ENCODE peak calls at places on chromosomes 2 and 18, in four cellular contexts. One of them, this sample, is unnamed.

GRCh38 chr18:23189768-23190661 is 54.7 kb downstream of the CABLES1 start:
- DNase-seq in brain microvascular endothelial cell: no peak
- DNase-seq in body of pancreas: no peak
- DNase-seq in gastrocnemius medialis: no peak
- DNase-seq in this sample: no peak

GRCh38 chr2:128808462-128809255 is 490.0 kb upstream of the HS6ST1 start:
- DNase-seq in gastrocnemius medialis: peak
- DNase-seq in brain microvascular endothelial cell: peak
- DNase-seq in body of pancreas: no peak
- DNase-seq in this sample: no peak

GRCh38 chr2:54569745-54570296 is 113.7 kb downstream of the SPTBN1 start:
- DNase-seq in body of pancreas: no peak
- DNase-seq in gastrocnemius medialis: no peak
- DNase-seq in brain microvascular endothelial cell: no peak
- DNase-seq in this sample: no peak

GRCh38 chr2:54528311-54528945 is 72.3 kb downstream of the SPTBN1 start:
- DNase-seq in gastrocnemius medialis: no peak
- DNase-seq in brain microvascular endothelial cell: no peak
- DNase-seq in body of pancreas: no peak
- DNase-seq in this sample: no peak

GRCh38 chr18:7370375-7370774 is 139.5 kb downstream of the LRRC30 start:
- DNase-seq in body of pancreas: no peak
- DNase-seq in brain microvascular endothelial cell: no peak
- DNase-seq in gastrocnemius medialis: no peak
- DNase-seq in this sample: no peak

GRCh38 chr2:75211371-75211770 is 12.1 kb upstream of the TACR1 start:
- DNase-seq in gastrocnemius medialis: no peak
- DNase-seq in body of pancreas: no peak
- DNase-seq in brain microvascular endothelial cell: no peak
- DNase-seq in this sample: no peak

GRCh38 chr2:143730155-143730949 is 601.1 kb downstream of the ARHGAP15 start:
- DNase-seq in gastrocnemius medialis: no peak
- DNase-seq in brain microvascular endothelial cell: peak
- DNase-seq in body of pancreas: no peak
- DNase-seq in this sample: no peak

GRCh38 chr2:61431345-61431744 is 39.5 kb downstream of the USP34 start:
- DNase-seq in brain microvascular endothelial cell: no peak
- DNase-seq in gastrocnemius medialis: no peak
- DNase-seq in body of pancreas: no peak
- DNase-seq in this sample: no peak

GRCh38 chr2:134217924-134218323 is 35.9 kb upstream of the MGAT5 start:
- DNase-seq in brain microvascular endothelial cell: no peak
- DNase-seq in body of pancreas: no peak
- DNase-seq in gastrocnemius medialis: no peak
- DNase-seq in this sample: no peak

DNA sequence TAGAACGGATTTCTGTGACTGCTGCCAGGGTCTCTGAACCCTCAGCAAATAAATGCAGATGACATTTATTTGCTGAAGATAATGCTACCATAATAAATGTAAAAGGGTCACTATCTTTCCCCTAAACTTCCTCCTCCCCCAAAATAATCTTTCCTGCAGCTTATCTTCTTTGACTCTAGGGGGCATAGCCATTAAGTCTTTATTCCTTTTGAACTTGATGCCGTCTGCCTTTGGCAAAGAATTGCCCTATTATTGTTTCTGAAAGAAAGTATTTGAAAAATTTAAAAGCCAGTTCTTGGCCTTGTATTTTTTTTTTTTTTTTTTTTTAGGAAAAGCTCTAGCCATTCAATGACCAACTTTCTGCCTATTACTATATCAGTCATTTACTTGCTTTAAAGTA is 63.5 kb upstream of the ACSL3 start:
- DNase-seq in brain microvascular endothelial cell: no peak
- DNase-seq in body of pancreas: no peak
- DNase-seq in gastrocnemius medialis: no peak
- DNase-seq in this sample: no peak
- TF ChIP-seq CTCF in brain microvascular endothelial cell: peak
- TF ChIP-seq CTCF in body of pancreas: peak
- TF ChIP-seq CTCF in gastrocnemius medialis: peak
- TF ChIP-seq CTCF in this sample: no peak

GRCh38 chr2:112692914-112693313 is 27.9 kb upstream of the NT5DC4 start:
- DNase-seq in brain microvascular endothelial cell: no peak
- DNase-seq in body of pancreas: no peak
- DNase-seq in gastrocnemius medialis: no peak
- DNase-seq in this sample: no peak

GRCh38 chr2:112688086-112688880 is 32.5 kb upstream of the NT5DC4 start:
- DNase-seq in body of pancreas: no peak
- DNase-seq in gastrocnemius medialis: no peak
- DNase-seq in brain microvascular endothelial cell: no peak
- DNase-seq in this sample: no peak

GRCh38 chr2:112692496-112692911 is 28.3 kb upstream of the NT5DC4 start:
- DNase-seq in gastrocnemius medialis: no peak
- DNase-seq in brain microvascular endothelial cell: peak
- DNase-seq in body of pancreas: no peak
- DNase-seq in this sample: no peak

GRCh38 chr2:112691761-112692370 is 29.0 kb upstream of the NT5DC4 start:
- DNase-seq in brain microvascular endothelial cell: no peak
- DNase-seq in gastrocnemius medialis: no peak
- DNase-seq in body of pancreas: no peak
- DNase-seq in this sample: no peak

DNA sequence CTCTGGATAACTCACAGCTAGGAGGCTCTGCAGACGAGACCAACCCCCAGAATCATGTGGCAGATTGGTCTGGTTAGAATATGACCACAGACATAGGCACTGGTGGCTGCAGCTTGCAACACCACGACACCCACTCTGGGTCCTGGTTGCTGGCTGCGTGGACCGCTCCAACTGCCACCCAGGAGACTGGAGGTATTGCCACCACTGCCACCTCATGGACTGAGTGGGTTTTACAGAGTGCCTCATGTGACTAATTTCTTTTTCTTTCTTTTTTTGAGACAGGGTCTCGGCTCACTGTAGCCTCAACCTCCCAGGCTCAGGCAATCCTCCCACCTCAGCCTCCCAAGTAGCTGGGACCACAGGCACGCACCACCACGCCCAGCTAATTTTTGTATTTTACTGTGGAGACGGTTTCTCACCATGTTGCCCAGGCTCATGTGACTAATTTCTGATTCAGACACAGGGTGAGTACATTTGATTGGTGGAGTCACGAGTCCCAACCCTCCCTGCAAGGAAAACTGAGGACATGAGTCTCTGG is 29.9 kb upstream of the NT5DC4 start:
- DNase-seq in brain microvascular endothelial cell: peak
- DNase-seq in gastrocnemius medialis: peak
- DNase-seq in body of pancreas: peak
- DNase-seq in this sample: peak
- TF ChIP-seq CTCF in brain microvascular endothelial cell: peak
- TF ChIP-seq CTCF in gastrocnemius medialis: peak
- TF ChIP-seq CTCF in body of pancreas: peak
- TF ChIP-seq CTCF in this sample: peak

GRCh38 chr2:186927867-186928191 is 78.9 kb upstream of the ZSWIM2 start:
- DNase-seq in gastrocnemius medialis: no peak
- DNase-seq in brain microvascular endothelial cell: no peak
- DNase-seq in body of pancreas: no peak
- DNase-seq in this sample: no peak
- TF ChIP-seq CTCF in gastrocnemius medialis: no peak
- TF ChIP-seq CTCF in brain microvascular endothelial cell: no peak
- TF ChIP-seq CTCF in body of pancreas: no peak
- TF ChIP-seq CTCF in this sample: no peak

GRCh38 chr2:96940026-96940601 is 46.3 kb downstream of the FAM178B start:
- DNase-seq in gastrocnemius medialis: no peak
- DNase-seq in brain microvascular endothelial cell: no peak
- DNase-seq in body of pancreas: no peak
- DNase-seq in this sample: no peak

GRCh38 chr2:96946060-96946459 is 40.3 kb downstream of the FAM178B start:
- DNase-seq in brain microvascular endothelial cell: no peak
- DNase-seq in body of pancreas: no peak
- DNase-seq in gastrocnemius medialis: no peak
- DNase-seq in this sample: no peak

GRCh38 chr2:96945011-96945410 is 41.4 kb downstream of the FAM178B start:
- DNase-seq in brain microvascular endothelial cell: no peak
- DNase-seq in body of pancreas: no peak
- DNase-seq in gastrocnemius medialis: no peak
- DNase-seq in this sample: no peak

GRCh38 chr2:96940991-96941775 is 45.2 kb downstream of the FAM178B start:
- DNase-seq in body of pancreas: no peak
- DNase-seq in gastrocnemius medialis: no peak
- DNase-seq in brain microvascular endothelial cell: no peak
- DNase-seq in this sample: no peak

DNA sequence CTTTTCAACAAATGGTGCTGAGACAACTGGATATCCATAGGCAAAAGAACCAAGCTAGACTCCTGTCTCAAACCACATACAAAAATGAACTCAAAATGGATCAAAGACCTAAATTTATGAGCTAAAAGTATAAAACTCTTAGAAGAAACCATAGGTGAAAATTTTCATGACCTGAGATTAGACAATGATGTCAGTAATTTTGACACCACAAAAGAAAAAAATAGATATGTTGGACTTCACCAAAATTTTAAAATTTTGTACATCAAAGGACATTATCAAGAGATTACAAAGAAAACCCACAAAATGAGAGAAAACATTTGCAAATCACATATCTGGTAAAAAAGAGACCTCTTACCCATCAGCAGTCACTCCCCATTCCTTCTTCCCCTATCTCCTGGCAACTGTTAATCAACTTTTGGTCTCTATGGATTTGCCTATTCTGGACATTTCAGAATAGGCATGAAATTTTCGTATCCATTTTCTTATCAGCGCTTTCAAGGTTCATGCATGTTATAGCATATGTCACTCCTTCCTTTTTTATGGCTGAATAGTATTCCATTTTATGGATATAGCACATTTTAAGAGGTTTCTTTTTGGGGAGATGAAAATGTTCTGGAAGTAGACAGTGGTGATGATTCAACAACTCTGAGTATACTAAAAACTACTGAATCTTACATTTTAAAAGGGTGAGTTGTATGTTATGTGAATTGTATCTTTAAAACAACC is 43.3 kb downstream of the FAM178B start:
- DNase-seq in body of pancreas: no peak
- DNase-seq in gastrocnemius medialis: no peak
- DNase-seq in brain microvascular endothelial cell: no peak
- DNase-seq in this sample: no peak
- TF ChIP-seq CTCF in body of pancreas: no peak
- TF ChIP-seq CTCF in gastrocnemius medialis: no peak
- TF ChIP-seq CTCF in brain microvascular endothelial cell: no peak
- TF ChIP-seq CTCF in this sample: no peak

GRCh38 chr2:11829947-11830707 is 83.7 kb downstream of the LPIN1 start:
- DNase-seq in body of pancreas: peak
- DNase-seq in brain microvascular endothelial cell: peak
- DNase-seq in gastrocnemius medialis: peak
- DNase-seq in this sample: peak
- TF ChIP-seq CTCF in body of pancreas: peak
- TF ChIP-seq CTCF in brain microvascular endothelial cell: peak
- TF ChIP-seq CTCF in gastrocnemius medialis: no peak
- TF ChIP-seq CTCF in this sample: no peak

GRCh38 chr2:71151620-71152019 is 21.2 kb downstream of the MPHOSPH10 start:
- DNase-seq in brain microvascular endothelial cell: no peak
- DNase-seq in gastrocnemius medialis: no peak
- DNase-seq in body of pancreas: no peak
- DNase-seq in this sample: no peak
- TF ChIP-seq CTCF in brain microvascular endothelial cell: peak
- TF ChIP-seq CTCF in gastrocnemius medialis: no peak
- TF ChIP-seq CTCF in body of pancreas: no peak
- TF ChIP-seq CTCF in this sample: no peak

DNA sequence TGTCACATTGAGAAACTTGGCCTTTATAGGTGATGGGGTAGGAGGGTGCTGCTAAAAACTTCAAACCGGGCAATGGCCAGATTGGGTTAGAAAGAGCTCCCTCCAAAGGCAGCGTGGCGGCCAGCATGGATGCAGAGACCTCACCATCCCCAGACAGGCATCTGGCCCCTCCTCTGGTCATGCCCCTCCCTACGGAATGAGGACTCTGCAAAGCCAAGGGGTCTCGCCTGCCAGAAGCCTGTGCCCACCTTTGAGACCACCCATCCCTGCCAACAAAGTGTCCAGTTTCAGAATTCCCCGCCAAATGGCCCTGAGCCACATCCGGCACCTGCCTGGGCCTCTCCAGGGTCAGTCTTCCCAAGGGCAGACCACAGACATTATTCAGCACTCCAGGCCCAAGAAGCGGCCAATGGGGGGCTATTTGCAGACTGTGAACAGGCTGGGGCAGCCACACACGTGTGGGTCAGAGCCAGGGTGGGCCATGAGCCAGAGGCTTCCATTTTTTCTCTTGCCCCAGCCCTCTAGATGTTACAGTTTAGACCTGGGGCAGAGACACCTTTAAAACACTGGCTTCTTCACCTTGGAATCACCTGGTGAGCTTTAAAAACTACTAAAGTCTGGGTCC is 4.2 kb upstream of the ATP6V1B1 start:
- DNase-seq in brain microvascular endothelial cell: no peak
- DNase-seq in gastrocnemius medialis: no peak
- DNase-seq in body of pancreas: no peak
- DNase-seq in this sample: no peak
- TF ChIP-seq CTCF in brain microvascular endothelial cell: no peak
- TF ChIP-seq CTCF in gastrocnemius medialis: no peak
- TF ChIP-seq CTCF in body of pancreas: no peak
- TF ChIP-seq CTCF in this sample: no peak

DNA sequence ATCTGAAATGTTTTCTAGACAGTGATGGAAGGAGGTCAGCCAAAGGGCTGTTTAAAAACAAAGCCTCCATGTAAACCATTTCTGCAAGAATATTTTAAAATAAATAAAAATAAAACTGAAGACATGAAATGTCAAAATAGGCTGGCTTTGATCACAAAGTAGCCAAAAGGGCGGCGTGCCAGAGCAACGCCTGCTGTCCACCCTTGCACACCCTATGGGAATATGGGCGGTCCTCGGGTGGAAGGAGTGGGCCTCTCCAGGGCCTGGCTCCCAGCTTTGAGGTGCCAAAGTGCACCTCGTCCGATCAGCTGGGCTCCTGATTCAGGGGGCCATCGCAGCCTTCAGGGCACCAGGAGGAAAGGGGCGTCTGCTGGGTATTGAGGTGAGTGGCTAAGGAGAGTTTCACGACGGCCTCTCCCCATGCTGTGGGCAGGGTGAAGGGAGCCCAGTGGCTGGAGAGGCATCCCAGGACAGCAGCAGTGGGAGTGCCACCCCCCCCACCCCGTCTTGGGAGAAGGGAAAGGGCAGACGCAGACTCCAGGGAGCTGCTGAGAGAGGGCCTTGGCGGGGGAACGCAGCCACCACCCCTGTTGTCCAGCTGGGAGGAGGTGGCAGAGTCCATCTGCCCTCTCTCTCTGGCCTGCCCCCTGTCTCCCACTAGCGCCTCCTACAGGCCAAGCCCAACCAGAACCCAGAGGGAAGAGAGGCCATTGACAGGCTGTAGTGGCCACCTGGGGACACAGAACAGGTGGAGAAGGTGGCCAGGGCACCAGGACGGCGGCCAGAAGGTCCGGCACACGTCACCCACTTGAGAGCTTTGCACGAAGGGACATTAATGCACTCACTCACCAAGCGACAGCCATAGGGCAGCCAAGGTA is 5.7 kb upstream of the ERFE start:
- DNase-seq in gastrocnemius medialis: no peak
- DNase-seq in brain microvascular endothelial cell: no peak
- DNase-seq in body of pancreas: no peak
- DNase-seq in this sample: no peak
- TF ChIP-seq CTCF in gastrocnemius medialis: peak
- TF ChIP-seq CTCF in brain microvascular endothelial cell: peak
- TF ChIP-seq CTCF in body of pancreas: no peak
- TF ChIP-seq CTCF in this sample: no peak